ENCODE peak calls at places on chromosomes 2 and 18, in seven cellular contexts. One of them, this sample, is unnamed.

GRCh38 chr18:67525328-67526110 is 9.0 kb upstream of the DSEL start:
- DNase-seq in mesenchymal stem cell: peak
- DNase-seq in SK-N-MC: no peak
- DNase-seq in adipocyte: peak
- DNase-seq in neural progenitor cell: peak
- DNase-seq in GM23248: peak
- DNase-seq in kidney: no peak
- DNase-seq in this sample: peak

GRCh38 chr2:99682280-99683060 is 192.7 kb upstream of the REV1 start:
- DNase-seq in SK-N-MC: no peak
- DNase-seq in kidney: no peak
- DNase-seq in mesenchymal stem cell: no peak
- DNase-seq in adipocyte: peak
- DNase-seq in neural progenitor cell: no peak
- DNase-seq in GM23248: peak
- DNase-seq in this sample: no peak

GRCh38 chr2:30373881-30374302 is 73.2 kb upstream of the LCLAT1 start:
- DNase-seq in mesenchymal stem cell: peak
- DNase-seq in kidney: no peak
- DNase-seq in adipocyte: peak
- DNase-seq in GM23248: peak
- DNase-seq in SK-N-MC: no peak
- DNase-seq in neural progenitor cell: no peak
- DNase-seq in this sample: no peak

GRCh38 chr2:95525294-95526035 is 40.9 kb upstream of the TRIM43B start:
- DNase-seq in mesenchymal stem cell: no peak
- DNase-seq in neural progenitor cell: no peak
- DNase-seq in kidney: peak
- DNase-seq in adipocyte: no peak
- DNase-seq in GM23248: peak
- DNase-seq in SK-N-MC: no peak
- DNase-seq in this sample: no peak

GRCh38 chr2:111219285-111219684 is 98.6 kb downstream of the BCL2L11 start:
- DNase-seq in neural progenitor cell: peak
- DNase-seq in GM23248: no peak
- DNase-seq in mesenchymal stem cell: no peak
- DNase-seq in adipocyte: no peak
- DNase-seq in kidney: no peak
- DNase-seq in SK-N-MC: no peak
- DNase-seq in this sample: peak

GRCh38 chr18:37564796-37565137 is 831 bp downstream of the CELF4 start:
- DNase-seq in GM23248: peak
- DNase-seq in kidney: peak
- DNase-seq in SK-N-MC: no peak
- DNase-seq in neural progenitor cell: peak
- DNase-seq in mesenchymal stem cell: peak
- DNase-seq in adipocyte: peak
- DNase-seq in this sample: peak

GRCh38 chr2:8238521-8239230 is 443.2 kb upstream of the ID2 start:
- DNase-seq in mesenchymal stem cell: no peak
- DNase-seq in GM23248: no peak
- DNase-seq in kidney: no peak
- DNase-seq in neural progenitor cell: no peak
- DNase-seq in adipocyte: no peak
- DNase-seq in SK-N-MC: no peak
- DNase-seq in this sample: peak

GRCh38 chr18:72808688-72809087 is 59.1 kb downstream of the NETO1 start:
- DNase-seq in mesenchymal stem cell: no peak
- DNase-seq in adipocyte: no peak
- DNase-seq in neural progenitor cell: no peak
- DNase-seq in SK-N-MC: no peak
- DNase-seq in kidney: no peak
- DNase-seq in GM23248: no peak
- DNase-seq in this sample: no peak

GRCh38 chr2:71801969-71802368 is 345.7 kb downstream of the CYP26B1 start:
- DNase-seq in mesenchymal stem cell: peak
- DNase-seq in SK-N-MC: no peak
- DNase-seq in adipocyte: peak
- DNase-seq in kidney: no peak
- DNase-seq in GM23248: peak
- DNase-seq in neural progenitor cell: peak
- DNase-seq in this sample: peak

GRCh38 chr2:130836501-130837174 is at the start of gene ARHGEF4:
- DNase-seq in adipocyte: peak
- DNase-seq in mesenchymal stem cell: no peak
- DNase-seq in kidney: peak
- DNase-seq in GM23248: peak
- DNase-seq in neural progenitor cell: peak
- DNase-seq in SK-N-MC: no peak
- DNase-seq in this sample: peak

GRCh38 chr18:68172842-68173549 is 541.9 kb downstream of the TMX3 start:
- DNase-seq in GM23248: no peak
- DNase-seq in kidney: peak
- DNase-seq in SK-N-MC: no peak
- DNase-seq in neural progenitor cell: peak
- DNase-seq in adipocyte: no peak
- DNase-seq in mesenchymal stem cell: peak
- DNase-seq in this sample: peak

GRCh38 chr2:194291104-194291503 is 1365.9 kb upstream of the SLC39A10 start:
- DNase-seq in neural progenitor cell: no peak
- DNase-seq in kidney: no peak
- DNase-seq in adipocyte: no peak
- DNase-seq in GM23248: no peak
- DNase-seq in SK-N-MC: no peak
- DNase-seq in mesenchymal stem cell: no peak
- DNase-seq in this sample: no peak

GRCh38 chr18:55161966-55162365 is 202.7 kb upstream of the CCDC68 start:
- DNase-seq in mesenchymal stem cell: no peak
- DNase-seq in kidney: no peak
- DNase-seq in adipocyte: no peak
- DNase-seq in neural progenitor cell: no peak
- DNase-seq in GM23248: no peak
- DNase-seq in SK-N-MC: peak
- DNase-seq in this sample: no peak

GRCh38 chr2:226793615-226794014 is 6.0 kb downstream of the IRS1 start:
- DNase-seq in adipocyte: peak
- DNase-seq in SK-N-MC: no peak
- DNase-seq in neural progenitor cell: no peak
- DNase-seq in GM23248: peak
- DNase-seq in mesenchymal stem cell: no peak
- DNase-seq in kidney: no peak
- DNase-seq in this sample: no peak

GRCh38 chr2:88010136-88010535 is 6.2 kb downstream of the RNU2-63P start:
- DNase-seq in mesenchymal stem cell: no peak
- DNase-seq in adipocyte: no peak
- DNase-seq in kidney: no peak
- DNase-seq in GM23248: no peak
- DNase-seq in SK-N-MC: no peak
- DNase-seq in neural progenitor cell: no peak
- DNase-seq in this sample: no peak

GRCh38 chr2:23487735-23488492 is 102.9 kb downstream of the KLHL29 start:
- DNase-seq in SK-N-MC: no peak
- DNase-seq in neural progenitor cell: no peak
- DNase-seq in adipocyte: peak
- DNase-seq in kidney: no peak
- DNase-seq in GM23248: peak
- DNase-seq in mesenchymal stem cell: peak
- DNase-seq in this sample: no peak

GRCh38 chr18:6543330-6543908 is 128.7 kb upstream of the L3MBTL4 start:
- DNase-seq in kidney: no peak
- DNase-seq in mesenchymal stem cell: peak
- DNase-seq in SK-N-MC: no peak
- DNase-seq in GM23248: peak
- DNase-seq in adipocyte: peak
- DNase-seq in neural progenitor cell: peak
- DNase-seq in this sample: peak

GRCh38 chr2:145221511-145221910 is 701.6 kb upstream of the ZEB2 start:
- DNase-seq in adipocyte: no peak
- DNase-seq in neural progenitor cell: no peak
- DNase-seq in GM23248: no peak
- DNase-seq in kidney: no peak
- DNase-seq in SK-N-MC: no peak
- DNase-seq in mesenchymal stem cell: no peak
- DNase-seq in this sample: no peak

DNA sequence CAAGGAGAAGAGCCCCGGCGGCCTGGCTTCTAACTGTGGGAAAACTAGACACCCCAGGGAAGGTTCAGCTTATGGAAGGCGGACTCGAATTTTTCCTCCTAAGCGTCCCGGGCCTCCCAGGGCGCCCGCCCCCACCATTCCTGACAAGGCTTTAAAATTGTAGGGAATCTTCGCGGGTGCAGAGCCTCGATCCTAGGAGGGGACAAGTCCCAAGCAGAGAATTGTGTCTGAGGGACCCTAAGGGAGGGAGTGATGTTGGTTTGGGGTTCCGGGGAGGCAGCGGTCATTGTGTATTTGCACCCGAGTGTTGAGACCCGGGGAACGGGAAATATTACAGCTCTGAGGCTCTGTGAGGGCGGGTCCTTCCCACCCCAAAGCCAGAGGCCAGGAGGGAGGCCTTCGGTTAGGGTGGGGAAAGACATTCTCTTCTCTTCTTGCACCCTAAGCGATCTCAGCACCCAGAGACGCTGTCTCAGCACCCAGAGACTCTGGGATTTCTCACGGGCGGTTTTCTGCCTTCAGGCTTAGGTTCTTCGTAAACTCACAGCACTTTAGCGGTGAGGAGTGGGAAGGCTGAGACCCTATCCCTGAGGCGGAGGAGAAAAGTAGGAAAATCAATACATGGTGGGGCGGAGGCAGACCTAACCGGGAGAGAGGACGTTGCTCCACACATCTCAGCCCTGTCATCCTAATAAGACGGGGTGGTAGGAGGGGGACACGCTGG is 7.6 kb downstream of the OSR1 start:
- DNase-seq in SK-N-MC: no peak
- DNase-seq in GM23248: no peak
- DNase-seq in adipocyte: no peak
- DNase-seq in kidney: no peak
- DNase-seq in neural progenitor cell: no peak
- DNase-seq in mesenchymal stem cell: no peak
- DNase-seq in this sample: peak
- H3K4me3 ChIP-seq in SK-N-MC: no peak
- H3K4me3 ChIP-seq in GM23248: no peak
- H3K4me3 ChIP-seq in adipocyte: no peak
- H3K4me3 ChIP-seq in kidney: no peak
- H3K4me3 ChIP-seq in neural progenitor cell: peak
- H3K4me3 ChIP-seq in mesenchymal stem cell: no peak
- H3K4me3 ChIP-seq in this sample: peak

DNA sequence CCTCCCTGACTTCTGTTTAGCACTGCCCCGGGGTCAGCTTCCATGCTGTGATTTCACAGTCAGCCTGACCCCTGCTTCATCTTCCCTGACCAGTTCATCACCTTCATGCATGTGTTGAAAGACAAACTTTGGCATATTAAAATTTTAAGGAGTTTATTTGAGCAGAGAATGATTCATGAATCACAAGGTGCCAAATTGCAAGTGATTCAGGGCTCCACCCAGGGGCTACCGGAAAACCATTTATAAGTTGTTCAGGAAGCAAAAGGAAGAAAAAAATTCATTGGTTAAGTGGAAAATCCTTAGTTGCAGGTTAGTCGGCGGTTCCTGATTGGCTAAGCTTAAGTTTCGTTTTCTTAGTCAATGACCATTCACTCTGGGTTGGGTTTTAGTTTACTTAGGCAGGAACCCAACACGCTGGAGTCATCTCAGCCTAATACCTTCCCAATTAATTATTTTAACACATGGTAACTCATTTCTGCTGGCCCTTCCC is 10.6 kb downstream of the IL1F10 start:
- DNase-seq in SK-N-MC: no peak
- DNase-seq in neural progenitor cell: no peak
- DNase-seq in mesenchymal stem cell: no peak
- DNase-seq in kidney: no peak
- DNase-seq in GM23248: peak
- DNase-seq in adipocyte: no peak
- DNase-seq in this sample: no peak
- H3K9ac ChIP-seq in SK-N-MC: no peak
- H3K9ac ChIP-seq in neural progenitor cell: no peak
- H3K9ac ChIP-seq in mesenchymal stem cell: peak
- H3K9ac ChIP-seq in kidney: no peak
- H3K9ac ChIP-seq in GM23248: no peak
- H3K9ac ChIP-seq in adipocyte: no peak
- H3K9ac ChIP-seq in this sample: no peak

DNA sequence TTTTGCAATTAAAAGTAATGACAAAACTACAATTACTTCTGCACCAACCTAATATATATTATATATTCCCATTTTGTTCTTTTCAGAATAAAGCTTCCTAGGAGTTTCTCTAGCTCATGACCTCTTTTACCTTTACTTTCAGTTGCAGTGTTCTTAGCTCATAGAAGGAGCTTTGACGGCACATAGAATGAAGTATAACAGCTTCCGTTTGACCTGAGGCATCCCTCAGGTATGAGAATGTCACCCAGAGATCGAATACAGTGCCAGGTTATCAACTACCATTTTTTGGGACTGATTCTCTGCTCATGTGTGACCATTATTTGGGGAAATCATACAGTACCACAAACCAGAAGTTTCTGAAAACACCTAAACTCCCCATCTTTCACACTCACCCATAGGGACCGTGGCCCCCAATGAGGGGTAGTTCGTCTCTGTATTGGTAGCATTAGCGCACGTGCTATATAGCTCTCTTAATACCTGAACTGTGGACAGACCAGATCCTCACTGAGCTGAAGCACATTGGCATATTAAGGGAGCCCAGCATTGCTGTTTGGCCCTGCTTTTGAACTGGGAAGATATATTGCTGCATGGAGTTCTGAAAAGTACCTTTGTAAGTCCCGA is 123.0 kb downstream of the SPTBN1 start:
- DNase-seq in kidney: no peak
- DNase-seq in SK-N-MC: no peak
- DNase-seq in adipocyte: no peak
- DNase-seq in GM23248: no peak
- DNase-seq in mesenchymal stem cell: no peak
- DNase-seq in neural progenitor cell: no peak
- DNase-seq in this sample: no peak
- H3K4me3 ChIP-seq in kidney: no peak
- H3K4me3 ChIP-seq in SK-N-MC: no peak
- H3K4me3 ChIP-seq in adipocyte: no peak
- H3K4me3 ChIP-seq in GM23248: no peak
- H3K4me3 ChIP-seq in mesenchymal stem cell: no peak
- H3K4me3 ChIP-seq in neural progenitor cell: no peak
- H3K4me3 ChIP-seq in this sample: no peak

DNA sequence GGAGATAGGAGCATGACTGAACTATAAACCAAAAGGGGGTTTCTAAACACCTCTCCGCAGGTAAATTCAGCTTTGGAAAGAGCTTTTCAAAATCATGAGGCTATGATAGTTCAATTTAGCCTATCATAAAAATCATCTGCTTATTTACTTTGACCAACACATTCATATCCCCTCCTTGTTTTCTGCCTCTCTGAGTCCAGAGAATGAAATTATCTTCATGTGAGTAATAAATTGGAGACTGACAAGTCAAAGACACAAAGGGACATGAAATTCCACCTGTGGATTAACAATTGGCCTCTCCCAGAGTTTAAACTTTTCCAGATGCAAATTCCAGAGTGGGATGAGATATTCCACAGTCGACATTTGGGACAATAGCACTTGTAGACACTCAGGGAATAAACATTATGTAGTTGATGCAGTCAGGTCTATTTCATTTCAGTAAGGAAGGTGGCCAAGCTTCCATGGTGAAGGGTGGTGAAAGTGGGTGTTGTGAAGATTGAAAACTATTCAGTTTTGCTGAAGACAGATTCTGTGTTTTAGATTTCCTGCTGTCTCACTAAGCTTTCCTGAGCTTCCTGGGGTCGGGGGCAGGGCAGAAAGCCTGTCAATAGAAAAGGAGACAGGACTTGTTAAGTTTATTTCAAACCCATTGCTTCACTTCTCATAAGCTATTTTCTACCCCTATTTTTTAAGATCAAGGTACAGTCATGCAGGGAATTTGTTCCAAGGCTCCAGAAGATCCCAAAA is 84.6 kb downstream of the CDC42EP3 start:
- DNase-seq in adipocyte: no peak
- DNase-seq in neural progenitor cell: no peak
- DNase-seq in mesenchymal stem cell: no peak
- DNase-seq in SK-N-MC: no peak
- DNase-seq in GM23248: peak
- DNase-seq in kidney: no peak
- DNase-seq in this sample: peak
- H3K9ac ChIP-seq in adipocyte: peak
- H3K9ac ChIP-seq in neural progenitor cell: no peak
- H3K9ac ChIP-seq in mesenchymal stem cell: peak
- H3K9ac ChIP-seq in SK-N-MC: peak
- H3K9ac ChIP-seq in GM23248: peak
- H3K9ac ChIP-seq in kidney: no peak
- H3K9ac ChIP-seq in this sample: no peak